ENCODE peak calls at places on chromosomes 16 and 17, in eight cellular contexts. J, Z, X, P, T, L, I and R are unnamed samples. For H3K4me1, the result is how much of the 10 kb centered on the place peaks cover.

GRCh38 chr17:36816889-36817288 is 120.4 kb upstream of the LHX1 start:
- DNase-seq in Z (no peak), P (no peak), X (no peak), L (no peak), T (no peak), J (no peak), I (no peak), R (no peak)

GRCh38 chr17:71631483-71631882 is 489.3 kb upstream of the SOX9 start:
- DNase-seq in J (no peak), P (no peak), X (no peak), I (peak), L (no peak), T (no peak), Z (no peak), R (no peak)

GRCh38 chr16:77212736-77213541 is 13.7 kb downstream of the SYCE1L start:
- DNase-seq in L (peak), Z (peak), J (peak), I (no peak), T (peak), P (peak), X (peak), R (peak)

GRCh38 chr16:89722392-89723278 is 1.3 kb downstream of the ZNF276 start:
- DNase-seq in Z (peak), T (peak), X (peak), L (peak), J (peak), I (peak), P (peak), R (peak)

GRCh38 chr16:2699791-2700600 is 17.7 kb downstream of the KCTD5 start:
- DNase-seq in X (no peak), I (no peak), Z (no peak), L (no peak), T (no peak), J (no peak), P (no peak), R (no peak)

GRCh38 chr16:24273511-24273910 is 17.4 kb downstream of the CACNG3 start:
- DNase-seq in I (peak), J (no peak), T (no peak), Z (no peak), P (no peak), L (no peak), X (no peak), R (no peak)

GRCh38 chr17:29283496-29283895 is 10.5 kb downstream of the NUFIP2 start:
- DNase-seq in T (no peak), P (no peak), J (no peak), X (no peak), I (no peak), Z (no peak), L (no peak), R (no peak)

GRCh38 chr16:1019234-1019933 is 37.8 kb downstream of the SOX8 start:
- DNase-seq in L (no peak), T (peak), X (peak), J (no peak), Z (no peak), I (peak), P (no peak), R (no peak)

GRCh38 chr17:40109471-40109824 is 9.1 kb upstream of the NR1D1 start:
- DNase-seq in I (no peak), X (no peak), P (no peak), T (peak), L (peak), Z (no peak), J (no peak), R (no peak)

GRCh38 chr17:36583787-36584186 is 7.9 kb upstream of the DHRS11 start:
- DNase-seq in I (no peak), X (no peak), T (no peak), Z (no peak), P (no peak), L (no peak), J (no peak), R (no peak)

GRCh38 chr17:73348824-73349095 is 37.0 kb upstream of the CDC42EP4 start:
- DNase-seq in P (no peak), J (no peak), I (no peak), T (no peak), L (no peak), Z (no peak), X (no peak), R (no peak)

GRCh38 chr17:10640475-10640874 is 16.6 kb downstream of the MYH3 start:
- DNase-seq in P (no peak), Z (no peak), J (no peak), T (no peak), L (no peak), I (no peak), X (no peak), R (no peak)

GRCh38 chr16:19008245-19008644 is 24.5 kb downstream of the TMC7 start:
- DNase-seq in X (no peak), T (no peak), L (no peak), I (peak), P (no peak), Z (no peak), J (no peak), R (no peak)

GRCh38 chr16:15398618-15399316 is 3.2 kb downstream of the MPV17L start:
- DNase-seq in X (no peak), I (no peak), T (peak), J (no peak), P (no peak), L (no peak), Z (no peak), R (no peak)

GRCh38 chr16:30876867-30877266 is 17.0 kb downstream of the BCL7C start:
- DNase-seq in T (no peak), P (no peak), J (no peak), Z (no peak), X (no peak), I (no peak), L (no peak), R (no peak)

GRCh38 chr16:64412578-64413280 is 709.1 kb downstream of the CDH11 start:
- DNase-seq in I (peak), Z (no peak), L (no peak), X (no peak), T (no peak), J (no peak), P (no peak), R (no peak)

GRCh38 chr16:88591577-88592021 is 21.4 kb downstream of the ZC3H18 start:
- DNase-seq in T (peak), I (peak), P (peak), X (peak), Z (no peak), L (no peak), J (no peak), R (no peak)

GRCh38 chr16:80046848-80047247 is 446.3 kb upstream of the MAF start:
- DNase-seq in L (no peak), P (no peak), Z (no peak), X (no peak), J (no peak), I (no peak), T (no peak), R (no peak)

GRCh38 chr17:45019177-45019711 is 32.2 kb downstream of the DCAKD start:
- DNase-seq in L (peak), X (no peak), T (peak), J (peak), Z (peak), P (peak), I (peak), R (peak)

DNA sequence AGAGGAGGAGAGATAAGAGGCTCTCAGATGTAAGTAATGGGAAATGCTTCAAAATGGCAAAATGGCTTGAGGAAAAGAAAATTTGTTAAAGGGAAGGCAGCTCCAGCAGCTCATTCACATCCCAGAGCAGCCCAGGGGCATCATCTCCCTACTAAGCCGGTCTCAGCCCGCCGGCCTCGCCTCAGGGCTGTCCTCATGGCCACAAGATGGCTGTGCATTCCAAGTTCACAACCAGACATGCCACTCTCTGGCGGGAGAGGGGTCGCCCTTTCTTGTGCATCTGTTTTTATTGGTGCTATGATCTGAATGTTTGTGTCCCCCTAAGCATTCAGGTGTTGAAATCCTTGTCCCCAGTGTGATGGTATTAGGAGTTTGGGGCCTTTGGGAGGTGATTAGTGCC is 13.5 kb upstream of the SLC47A2 start:
- DNase-seq in T (no peak), P (no peak), X (no peak), L (no peak), Z (no peak), J (peak), I (no peak), R (no peak)
- H3K4me1 ChIP-seq in T (under half), P (under half), X (half or more), L (under half), Z (under half), J (under half), I (under half), R (under half)

DNA sequence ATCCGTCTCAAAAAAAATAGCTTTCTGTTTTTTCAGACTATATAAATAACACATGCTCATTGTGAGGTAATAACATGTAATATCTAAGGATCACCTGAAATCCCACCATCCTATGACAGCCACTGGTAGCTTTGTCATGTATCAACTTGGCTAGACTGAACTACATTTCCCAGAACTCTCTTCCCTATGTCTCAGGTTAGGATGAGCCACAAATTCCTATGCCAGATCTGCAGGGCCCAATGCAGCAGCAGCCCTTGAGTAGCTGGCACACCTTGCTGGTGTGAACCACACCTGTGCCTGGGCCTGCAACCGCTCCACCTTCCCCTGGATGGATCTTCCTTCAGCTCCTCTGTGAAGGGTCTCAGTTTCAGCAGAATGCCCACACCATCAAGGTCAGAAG is 28.1 kb downstream of the OGFOD1 start:
- DNase-seq in J (no peak), P (no peak), Z (no peak), I (no peak), L (no peak), X (no peak), T (no peak), R (no peak)
- TF ChIP-seq POLR2A in J (no peak), P (no peak), Z (no peak), I (no peak), L (no peak), X (no peak), T (no peak), R (no peak)

GRCh38 chr16:13586051-13586450 is 333.9 kb upstream of the ERCC4 start:
- DNase-seq in T (no peak), I (no peak), X (no peak), J (no peak), P (no peak), Z (no peak), L (no peak), R (no peak)

DNA sequence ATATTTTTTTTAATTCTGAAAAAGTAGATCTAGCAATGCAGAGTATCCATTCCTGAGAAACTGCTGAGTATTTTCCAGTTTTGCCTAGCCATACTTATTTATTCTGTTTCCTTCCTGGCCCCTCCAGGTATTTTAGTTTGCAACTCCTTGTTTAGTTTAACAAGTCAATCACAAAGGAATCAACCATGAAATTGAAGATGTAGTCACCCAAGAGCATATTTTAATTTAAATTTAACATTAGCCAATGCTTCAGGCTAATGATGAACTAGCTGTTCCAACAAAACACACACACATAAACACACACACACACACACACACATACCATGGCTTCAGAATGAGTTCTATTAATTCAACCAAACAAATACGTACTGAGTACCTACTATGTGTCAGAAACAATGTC is 332.8 kb upstream of the ERCC4 start:
- DNase-seq in J (no peak), T (no peak), L (no peak), Z (no peak), I (no peak), X (no peak), P (no peak), R (no peak)
- H3K4me1 ChIP-seq in J (under half), T (under half), L (under half), Z (under half), I (under half), X (under half), P (under half), R (under half)

GRCh38 chr17:57084802-57085447 is at the start of gene AKAP1:
- DNase-seq in L (peak), J (peak), Z (peak), X (peak), P (peak), I (peak), T (peak), R (peak)
- TF ChIP-seq POLR2A in L (peak), J (peak), Z (peak), X (peak), P (peak), I (peak), T (peak), R (peak)